ENCODE peak calls at places on chromosomes 1 and 21, in four cellular contexts. O is HepG2, S is K562, K is GM12878. W is an unnamed sample.

GRCh38 chr1:53593758-53594380 is 134.7 kb downstream of the DMRTB1 start:
- DNase-seq in O (peak), S (peak), K (no peak), W (peak)

GRCh38 chr1:182279724-182280506 is 111.7 kb downstream of the GLUL start:
- DNase-seq in O (peak), S (no peak), K (no peak), W (peak)

GRCh38 chr1:56200446-56200845 is 378.9 kb downstream of the PLPP3 start:
- DNase-seq in O (no peak), S (no peak), K (no peak), W (peak)

GRCh38 chr1:158458263-158458662 is 3.4 kb upstream of the OR10K1 start:
- DNase-seq in O (no peak), S (no peak), K (no peak), W (no peak)

GRCh38 chr1:154502066-154502741 is at the start of the genes SHE and TDRD10:
- DNase-seq in O (no peak), S (no peak), K (no peak), W (peak)

GRCh38 chr1:98874828-98875227 is 129.8 kb downstream of the PLPPR5 start:
- DNase-seq in O (no peak), S (no peak), K (no peak), W (no peak)

GRCh38 chr1:109883248-109883955 is 27.2 kb upstream of the CSF1 start:
- DNase-seq in O (peak), S (no peak), K (no peak), W (no peak)

GRCh38 chr1:6899621-6900020 is 114.4 kb downstream of the CAMTA1 start:
- DNase-seq in O (no peak), S (no peak), K (no peak), W (no peak)

GRCh38 chr1:53541761-53542550 is 82.8 kb downstream of the DMRTB1 start:
- DNase-seq in O (no peak), S (peak), K (no peak), W (no peak)

GRCh38 chr1:245822997-245823396 is 668.2 kb downstream of the KIF26B start:
- DNase-seq in O (peak), S (no peak), K (no peak), W (no peak)

GRCh38 chr1:9200441-9200840 is 34.1 kb upstream of the H6PD start:
- DNase-seq in O (no peak), S (no peak), K (no peak), W (no peak)

GRCh38 chr1:21736876-21737275 is 46.1 kb downstream of the USP48 start:
- DNase-seq in O (peak), S (no peak), K (no peak), W (no peak)

GRCh38 chr1:157170677-157171515 is 32.7 kb upstream of the ETV3 start:
- DNase-seq in O (peak), S (peak), K (no peak), W (no peak)

GRCh38 chr1:206631085-206631509 is 4.2 kb upstream of the DYRK3 start:
- DNase-seq in O (peak), S (peak), K (peak), W (peak)

GRCh38 chr1:159829822-159830455 is 3.3 kb downstream of the SLAMF8 start:
- DNase-seq in O (no peak), S (no peak), K (no peak), W (no peak)

GRCh38 chr1:43363283-43363934 is 4.4 kb downstream of the ELOVL1 start:
- DNase-seq in O (no peak), S (no peak), K (no peak), W (no peak)

GRCh38 chr1:81832573-81832972 is 31.8 kb downstream of the ADGRL2 start:
- DNase-seq in O (no peak), S (no peak), K (no peak), W (no peak)

GRCh38 chr1:43660355-43660754 is 10.4 kb downstream of the KDM4A start:
- DNase-seq in O (no peak), S (no peak), K (no peak), W (no peak)

GRCh38 chr1:41513388-41513745 is 28.9 kb upstream of the EDN2 start:
- DNase-seq in O (no peak), S (peak), K (no peak), W (peak)

GRCh38 chr1:185017338-185017737 is 28.0 kb upstream of the RNF2 start:
- DNase-seq in O (no peak), S (no peak), K (no peak), W (no peak)

GRCh38 chr1:151579436-151580225 is 32.2 kb upstream of the SNX27 start:
- DNase-seq in O (no peak), S (no peak), K (no peak), W (no peak)

GRCh38 chr1:39970274-39970673 is 15.3 kb downstream of the MFSD2A start:
- DNase-seq in O (no peak), S (no peak), K (no peak), W (no peak)

GRCh38 chr1:235898126-235898525 is 31.4 kb upstream of the LYST start:
- DNase-seq in O (no peak), S (no peak), K (no peak), W (no peak)

GRCh38 chr21:46110499-46111192 is 12.7 kb downstream of the COL6A2 start:
- DNase-seq in O (no peak), S (no peak), K (no peak), W (peak)

GRCh38 chr21:14466715-14467114 is 79.4 kb downstream of the SAMSN1 start:
- DNase-seq in O (no peak), S (no peak), K (no peak), W (no peak)

GRCh38 chr21:32499249-32500055 is 85.9 kb downstream of the TCP10L start:
- DNase-seq in O (no peak), S (no peak), K (no peak), W (no peak)

GRCh38 chr1:177091036-177091435 is 73.5 kb downstream of the ASTN1 start:
- DNase-seq in O (no peak), S (no peak), K (no peak), W (no peak)

GRCh38 chr1:225813250-225813964 is 3.5 kb downstream of the EPHX1 start:
- DNase-seq in O (peak), S (peak), K (no peak), W (no peak)

GRCh38 chr1:36096500-36097412 is 8.1 kb downstream of the ADPRS start:
- DNase-seq in O (peak), S (peak), K (no peak), W (peak)

GRCh38 chr1:11525516-11525915 is 46.6 kb downstream of the DISP3 start:
- DNase-seq in O (no peak), S (no peak), K (no peak), W (no peak)

GRCh38 chr1:221824025-221824424 is 82.1 kb upstream of the DUSP10 start:
- DNase-seq in O (no peak), S (no peak), K (no peak), W (no peak)

GRCh38 chr1:75092141-75092540 is 42.0 kb upstream of the LHX8 start:
- DNase-seq in O (no peak), S (no peak), K (no peak), W (no peak)
- TF ChIP-seq NFIC in O (no peak), S (no peak), K (no peak), W (no peak)

DNA sequence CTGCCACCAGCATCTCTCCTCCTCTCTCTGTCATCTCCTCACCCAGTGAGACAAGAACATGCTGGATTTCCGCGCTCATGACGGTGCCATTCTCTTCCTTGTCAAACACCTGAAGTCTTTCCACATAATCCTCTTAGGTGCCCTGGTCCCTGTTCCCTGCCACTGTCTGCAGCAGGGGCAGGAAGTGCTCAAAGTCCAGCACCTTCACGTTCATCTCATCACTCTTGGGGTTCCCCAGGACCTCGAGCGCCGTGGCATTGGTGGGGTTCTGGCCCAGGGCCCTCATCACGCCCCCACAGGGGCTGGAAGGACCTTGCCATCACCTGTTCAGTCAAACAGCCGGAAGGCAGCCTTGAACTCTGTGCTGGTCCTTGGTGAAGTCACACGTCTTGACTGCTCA is 9.1 kb upstream of the AGPAT3 start:
- DNase-seq in O (no peak), S (no peak), K (no peak), W (no peak)
- TF ChIP-seq NFIC in O (no peak), S (no peak), K (no peak), W (no peak)

DNA sequence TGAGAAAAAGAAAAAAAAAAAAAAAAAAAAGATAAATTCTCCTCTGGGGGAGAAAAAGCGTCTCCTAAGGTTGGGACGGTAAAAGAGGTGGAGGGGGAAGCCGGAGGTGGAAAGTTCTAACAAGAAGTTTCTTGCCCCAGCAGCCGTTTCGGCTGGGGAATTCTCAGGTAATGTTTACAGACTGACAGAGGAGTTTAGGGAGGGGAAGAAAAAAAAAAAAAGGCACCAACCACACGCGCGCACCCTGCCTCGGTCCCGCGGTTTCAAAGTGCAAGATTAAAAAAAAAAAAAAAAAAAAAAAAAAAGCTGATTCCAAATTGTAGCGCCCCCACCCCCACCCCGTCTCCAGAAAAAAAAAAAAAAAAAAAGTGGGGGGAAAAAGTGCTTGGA is 504 bp downstream of the DHRS3 start:
- DNase-seq in O (peak), S (no peak), K (no peak), W (no peak)
- TF ChIP-seq NFIC in O (no peak), S (no peak), K (no peak), W (no peak)

GRCh38 chr1:115289940-115290339 is 48.1 kb downstream of the NGF start:
- DNase-seq in O (no peak), S (no peak), K (no peak), W (no peak)

GRCh38 chr1:115293899-115294298 is 44.1 kb downstream of the NGF start:
- DNase-seq in O (no peak), S (no peak), K (no peak), W (no peak)

GRCh38 chr1:115291731-115292130 is 46.3 kb downstream of the NGF start:
- DNase-seq in O (no peak), S (no peak), K (no peak), W (no peak)

GRCh38 chr1:115295904-115296696 is 41.9 kb downstream of the NGF start:
- DNase-seq in O (no peak), S (no peak), K (no peak), W (no peak)

GRCh38 chr1:115293006-115293405 is 45.0 kb downstream of the NGF start:
- DNase-seq in O (no peak), S (no peak), K (no peak), W (no peak)
- TF ChIP-seq NFIC in O (no peak), S (no peak), K (no peak), W (no peak)

DNA sequence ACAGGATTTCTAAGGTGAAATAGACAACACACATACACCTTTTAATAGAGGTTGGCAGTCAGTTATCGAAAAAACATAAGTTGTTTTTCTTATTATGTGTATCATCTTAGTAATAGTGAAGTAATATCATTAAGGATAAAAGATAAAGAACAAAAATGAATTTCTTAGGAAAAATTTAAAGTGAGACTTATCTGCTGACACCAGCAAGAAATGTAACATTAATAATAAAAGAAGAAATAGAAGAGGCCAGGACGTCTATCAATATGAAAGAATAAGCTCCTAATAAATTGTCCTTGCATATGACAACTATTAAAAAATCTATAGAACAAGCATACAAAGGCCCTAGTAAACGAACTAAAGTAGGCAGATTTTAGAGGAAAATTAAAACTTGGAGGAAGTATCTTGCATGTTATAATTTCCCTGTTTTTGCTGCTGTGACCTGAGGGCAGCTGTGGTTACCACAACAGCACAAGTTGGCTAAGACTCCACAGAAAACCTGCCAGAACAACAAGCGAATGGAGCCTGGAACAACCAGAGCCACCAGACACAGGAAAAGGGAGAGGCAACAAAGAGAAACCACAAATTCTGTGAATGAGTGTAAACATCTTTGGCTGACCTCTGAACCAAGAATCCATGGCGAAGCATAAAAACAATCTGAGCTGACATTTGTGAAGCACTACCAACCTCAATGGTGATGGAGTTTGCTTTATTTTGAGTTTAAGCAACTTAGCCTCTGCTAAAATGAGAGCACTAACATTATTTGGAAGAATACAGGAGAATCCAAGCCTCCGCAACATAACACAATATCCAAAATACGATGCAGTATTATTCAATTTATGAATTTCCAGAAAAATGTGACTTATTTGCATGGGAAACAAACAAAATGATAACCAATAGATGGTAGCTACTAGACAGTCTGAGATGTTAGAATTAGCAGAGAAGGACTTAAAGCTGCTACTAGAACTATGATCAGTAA is 207.5 kb downstream of the KCNT2 start:
- DNase-seq in O (peak), S (no peak), K (no peak), W (no peak)
- TF ChIP-seq NFIC in O (no peak), S (no peak), K (no peak), W (no peak)

DNA sequence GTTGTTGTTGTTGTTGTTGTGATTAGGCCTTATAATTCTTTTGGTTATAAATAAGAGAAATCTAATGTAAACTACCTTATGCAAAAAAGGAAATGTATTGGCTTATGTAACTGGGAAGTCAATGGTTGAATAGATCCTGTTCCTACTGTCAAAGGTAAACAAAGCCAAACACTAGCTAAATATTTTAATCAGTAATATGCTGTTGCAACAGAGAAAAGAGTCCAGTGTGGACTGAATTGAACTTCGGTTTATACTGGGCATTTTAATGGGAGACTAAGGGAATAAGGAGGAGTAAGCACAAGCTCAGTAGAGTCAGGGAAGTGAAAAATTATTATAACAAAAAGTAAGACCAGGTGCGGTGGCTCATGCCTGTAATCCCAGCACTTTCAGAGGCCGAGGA is 15.4 kb downstream of the MSH4 start:
- DNase-seq in O (no peak), S (no peak), K (no peak), W (no peak)
- TF ChIP-seq NFIC in O (no peak), S (no peak), K (no peak), W (no peak)

GRCh38 chr1:3993606-3994375 is 93.7 kb upstream of the C1orf174 start:
- DNase-seq in O (no peak), S (no peak), K (no peak), W (no peak)

GRCh38 chr1:3998086-3998485 is 98.0 kb upstream of the C1orf174 start:
- DNase-seq in O (no peak), S (no peak), K (no peak), W (no peak)

GRCh38 chr1:3992746-3993145 is 92.7 kb upstream of the C1orf174 start:
- DNase-seq in O (no peak), S (no peak), K (no peak), W (no peak)

GRCh38 chr1:3996846-3997705 is 97.0 kb upstream of the C1orf174 start:
- DNase-seq in O (no peak), S (no peak), K (no peak), W (no peak)

DNA sequence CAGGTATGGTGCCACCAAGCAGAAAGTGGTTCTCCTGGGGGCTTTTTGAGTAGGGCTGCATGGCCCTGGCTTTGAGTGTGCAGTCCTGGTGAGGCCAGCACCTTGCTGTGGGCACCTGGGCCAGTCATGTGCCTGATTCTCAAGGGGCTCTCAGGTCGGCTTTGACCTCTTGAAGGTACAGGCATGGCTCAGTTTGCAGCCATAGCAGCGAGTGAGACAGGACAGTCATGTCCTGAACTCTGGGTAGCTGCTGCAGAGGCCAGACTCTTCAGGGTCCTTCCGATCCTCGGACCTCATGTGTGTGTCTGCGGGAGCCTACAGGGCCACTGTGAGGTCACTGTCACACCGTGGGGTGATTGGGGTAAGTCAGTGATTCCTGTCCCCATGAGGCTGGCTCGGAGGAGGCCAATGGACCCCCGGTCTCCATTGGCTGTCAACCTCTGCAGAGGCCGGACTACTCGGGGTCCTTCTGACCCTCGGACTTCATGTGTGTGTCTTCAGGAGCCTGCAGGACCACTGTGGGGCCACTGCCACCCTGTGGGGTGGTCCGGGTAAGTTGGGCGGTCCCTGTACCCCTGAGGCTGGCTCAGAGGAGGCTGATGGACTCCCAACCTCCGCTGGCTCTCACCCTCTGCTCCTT is 95.2 kb upstream of the C1orf174 start:
- DNase-seq in O (no peak), S (no peak), K (no peak), W (no peak)
- TF ChIP-seq NFIC in O (no peak), S (no peak), K (no peak), W (no peak)

GRCh38 chr1:88509369-88509768 is 174.7 kb upstream of the PKN2 start:
- DNase-seq in O (no peak), S (no peak), K (no peak), W (no peak)
- TF ChIP-seq NFIC in O (no peak), S (no peak), K (no peak), W (no peak)

GRCh38 chr21:26842300-26842699 is 2.9 kb downstream of the ADAMTS1 start:
- DNase-seq in O (no peak), S (no peak), K (no peak), W (no peak)
- TF ChIP-seq NFIC in O (no peak), S (no peak), K (no peak), W (no peak)

DNA sequence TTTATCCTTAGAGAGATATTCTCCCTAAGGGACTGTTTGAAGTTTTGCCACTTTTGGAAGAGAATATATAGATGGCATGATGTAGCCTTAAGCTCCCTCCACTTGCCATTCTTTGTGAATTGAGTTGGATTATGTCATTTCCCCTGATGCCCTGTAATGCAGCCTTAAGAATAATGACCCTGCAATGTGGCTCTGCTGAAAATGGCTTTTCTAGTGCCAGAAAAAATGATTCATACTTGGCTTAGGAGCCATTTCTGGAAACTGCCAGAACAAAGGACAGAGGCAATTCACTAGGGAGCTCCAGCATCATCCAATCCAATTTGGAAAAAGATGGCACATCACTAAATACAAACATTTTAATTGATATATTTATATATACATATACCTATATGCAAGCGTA is 265.3 kb downstream of the SPATA17 start:
- DNase-seq in O (no peak), S (no peak), K (no peak), W (no peak)
- TF ChIP-seq NFIC in O (no peak), S (no peak), K (no peak), W (peak)

W was measured in SK-N-SH.